ENCODE peak calls at places on chromosomes 3 and 15, in four cellular contexts. K is D341Med; Y is stimulated activated CD8-positive, alpha-beta memory T cell treated with anti-CD3 and anti-CD28 coated beads, Interleukin-7, amount 100 ng/mL, for 1 hour; C is AG04449. S is an unnamed sample.

GRCh38 chr3:184016820-184017671 is 638 bp downstream of the ABCC5 start:
- DNase-seq in C (no peak), K (peak), Y (peak), S (peak)

GRCh38 chr3:43540625-43541024 is 81.2 kb downstream of the ANO10 start:
- DNase-seq in Y (no peak), C (no peak), K (no peak), S (no peak)

GRCh38 chr3:155418426-155418825 is 124.9 kb upstream of the STRIT1 start:
- DNase-seq in C (no peak), K (no peak), Y (no peak), S (no peak)

GRCh38 chr3:103690536-103690935 is 1255.7 kb downstream of the ZPLD1 start:
- DNase-seq in K (no peak), Y (no peak), C (no peak), S (no peak)

GRCh38 chr3:160245261-160245800 is 20.1 kb downstream of the C3orf80 start:
- DNase-seq in Y (no peak), K (no peak), C (no peak), S (no peak)

GRCh38 chr3:76122007-76122406 is 336.7 kb upstream of the ZNF717 start:
- DNase-seq in C (no peak), K (no peak), Y (no peak), S (no peak)

GRCh38 chr3:67094769-67095168 is 96.7 kb downstream of the KBTBD8 start:
- DNase-seq in K (no peak), Y (no peak), C (no peak), S (no peak)

GRCh38 chr3:121624147-121624852 is 31.1 kb downstream of the FBXO40 start:
- DNase-seq in Y (no peak), C (no peak), K (no peak), S (no peak)

GRCh38 chr15:99452728-99453643 is 112.8 kb upstream of the MEF2A start:
- DNase-seq in K (peak), C (no peak), Y (no peak), S (peak)

GRCh38 chr15:33618300-33618699 is 307.5 kb downstream of the RYR3 start:
- DNase-seq in C (no peak), Y (no peak), K (no peak), S (no peak)

GRCh38 chr3:70120360-70120966 is 120.9 kb downstream of the SAMMSON start:
- DNase-seq in C (no peak), K (peak), Y (peak), S (peak)

GRCh38 chr15:83064859-83065258 is 2.2 kb downstream of the BTBD1 start:
- DNase-seq in C (no peak), Y (no peak), K (no peak), S (no peak)

GRCh38 chr3:187616307-187616939 is 53.8 kb downstream of the SST start:
- DNase-seq in Y (peak), C (no peak), K (peak), S (peak)

GRCh38 chr3:195172285-195172684 is 98.7 kb downstream of the XXYLT1 start:
- DNase-seq in K (no peak), Y (no peak), C (no peak), S (no peak)

GRCh38 chr3:74491874-74492273 is 122.6 kb downstream of the CNTN3 start:
- DNase-seq in Y (no peak), C (no peak), K (no peak), S (no peak)

GRCh38 chr15:39381517-39381916 is 199.4 kb upstream of the THBS1 start:
- DNase-seq in C (no peak), K (no peak), Y (no peak), S (no peak)

GRCh38 chr15:45670061-45670460 is 35.2 kb downstream of the SQOR start:
- DNase-seq in Y (no peak), K (no peak), C (no peak), S (no peak)

GRCh38 chr3:27354588-27355203 is 14.5 kb downstream of the NEK10 start:
- DNase-seq in Y (no peak), K (no peak), C (no peak), S (no peak)

GRCh38 chr15:96037584-96037983 is 292.9 kb upstream of the NR2F2 start:
- DNase-seq in Y (no peak), K (no peak), C (no peak), S (no peak)

GRCh38 chr3:47612178-47612577 is 33.5 kb upstream of the CSPG5 start:
- DNase-seq in Y (no peak), K (no peak), C (peak), S (no peak)

GRCh38 chr3:128196645-128197044 is 43.4 kb downstream of the EEFSEC start:
- DNase-seq in C (no peak), Y (no peak), K (no peak), S (no peak)

GRCh38 chr3:108899530-108899929 is 54.1 kb downstream of the GUCA1C start:
- DNase-seq in K (no peak), Y (no peak), C (no peak), S (no peak)

GRCh38 chr3:10417849-10418248 is 87.5 kb downstream of the ATP2B2 start:
- DNase-seq in Y (no peak), C (no peak), K (peak), S (peak)

GRCh38 chr3:160373655-160374054 is 25.4 kb downstream of the IFT80 start:
- DNase-seq in K (no peak), Y (no peak), C (no peak), S (no peak)

GRCh38 chr15:81182031-81182745 is 14.5 kb upstream of the IL16 start:
- DNase-seq in Y (no peak), C (no peak), K (no peak), S (no peak)

GRCh38 chr15:95501865-95502264 is 828.6 kb upstream of the NR2F2 start:
- DNase-seq in C (no peak), Y (no peak), K (no peak), S (no peak)

GRCh38 chr3:41418961-41419691 is 219.8 kb downstream of the CTNNB1 start:
- DNase-seq in C (peak), K (no peak), Y (no peak), S (no peak)

GRCh38 chr15:64580696-64581407 is 120.5 kb downstream of the ZNF609 start:
- DNase-seq in K (no peak), C (no peak), Y (no peak), S (no peak)

GRCh38 chr15:77568960-77569646 is 63.6 kb downstream of the LINGO1 start:
- DNase-seq in K (no peak), C (no peak), Y (no peak), S (no peak)

GRCh38 chr3:188294823-188295487 is 141.0 kb downstream of the LPP start:
- DNase-seq in Y (no peak), K (no peak), C (peak), S (no peak)

GRCh38 chr3:11024181-11024580 is 31.6 kb downstream of the SLC6A1 start:
- DNase-seq in Y (no peak), C (no peak), K (no peak), S (no peak)

GRCh38 chr3:106534206-106534605 is 665.4 kb upstream of the CBLB start:
- DNase-seq in K (no peak), Y (no peak), C (no peak), S (no peak)

GRCh38 chr3:174198199-174198598 is 660.9 kb upstream of the NAALADL2 start:
- DNase-seq in Y (no peak), K (no peak), C (no peak), S (no peak)

GRCh38 chr15:70149667-70150404 is 52.1 kb upstream of the TLE3 start:
- DNase-seq in Y (no peak), C (no peak), K (no peak), S (no peak)

GRCh38 chr15:57432141-57432701 is 55.9 kb downstream of the CGNL1 start:
- DNase-seq in K (peak), C (no peak), Y (no peak), S (peak)

GRCh38 chr3:188244395-188244861 is 90.5 kb downstream of the LPP start:
- DNase-seq in C (peak), K (no peak), Y (no peak), S (no peak)

GRCh38 chr15:66886241-66886675 is 179.1 kb upstream of the SMAD3 start:
- DNase-seq in K (no peak), C (no peak), Y (no peak), S (no peak)

S was measured in WERI-Rb-1.